ENCODE peak calls at places on chromosomes 3 and 15, in five cellular contexts. M is HS-5, B is NAMALWA, F is substantia nigra, R is NCI-H510A treated with DMSO at 0.1 percent for 48 hours. O is an unnamed sample.

GRCh38 chr15:40137011-40137906 is 23.6 kb upstream of the BUB1B start:
- DNase-seq in R (no peak), M (no peak), B (no peak), F (no peak), O (no peak)

GRCh38 chr3:32249184-32249782 is 10.8 kb downstream of the CMTM8 start:
- DNase-seq in B (no peak), F (no peak), R (no peak), M (peak; percentile 85), O (no peak)

GRCh38 chr15:71730277-71731144 is 79.8 kb upstream of the NR2E3 start:
- DNase-seq in F (no peak), M (no peak), B (peak; percentile 71), R (peak; percentile 23), O (no peak)

GRCh38 chr15:59367022-59367451 is 5.6 kb downstream of the MYO1E start:
- DNase-seq in F (no peak), B (no peak), M (no peak), R (no peak), O (no peak)

GRCh38 chr3:24156466-24156865 is 211.4 kb downstream of the NR1D2 start:
- DNase-seq in M (peak; percentile 87), F (no peak), R (no peak), B (no peak), O (no peak)

GRCh38 chr15:78671626-78672211 is 30.7 kb upstream of the CHRNB4 start:
- DNase-seq in R (no peak), B (no peak), F (no peak), M (no peak), O (peak; percentile 9)

GRCh38 chr3:123751478-123751877 is 132.7 kb downstream of the MYLK start:
- DNase-seq in R (no peak), F (no peak), M (peak; percentile 25), B (no peak), O (no peak)

GRCh38 chr3:45084820-45085816 is 59.0 kb downstream of the CLEC3B start:
- DNase-seq in B (no peak), R (no peak), F (no peak), M (peak; percentile 93), O (no peak)

GRCh38 chr3:89059201-89059600 is 48.2 kb upstream of the EPHA3 start:
- DNase-seq in M (peak; percentile 23), R (no peak), B (no peak), F (no peak), O (no peak)

GRCh38 chr3:27533718-27534578 is 49.8 kb upstream of the SLC4A7 start:
- DNase-seq in R (no peak), B (peak; percentile 25), M (peak; percentile 99), F (no peak), O (no peak)

GRCh38 chr3:46228259-46229222 is 13.7 kb upstream of the CCR3 start:
- DNase-seq in F (no peak), R (no peak), B (no peak), M (peak; percentile 92), O (no peak)

GRCh38 chr15:70266412-70267089 is 168.8 kb upstream of the TLE3 start:
- DNase-seq in R (no peak), F (peak; percentile 73), M (no peak), B (no peak), O (no peak)

GRCh38 chr3:141403576-141403975 is 35.3 kb downstream of the ZBTB38 start:
- DNase-seq in R (no peak), B (no peak), F (no peak), M (no peak), O (no peak)

GRCh38 chr3:33006571-33007286 is 55.3 kb downstream of the CCR4 start:
- DNase-seq in B (no peak), M (no peak), F (no peak), R (no peak), O (no peak)